ENCODE peak calls at places on chromosomes 6 and 20, in eight cellular contexts. Y, V, M, R, Q, D, J and I are unnamed samples.

GRCh38 chr6:150153905-150154492 is 11.2 kb downstream of the PPP1R14C start:
- DNase-seq in V (peak; percentile 66), Q (no peak), Y (no peak), D (no peak), M (no peak), R (no peak), J (peak; percentile 57), I (no peak)

GRCh38 chr6:82976179-82976578 is 89.5 kb downstream of the UBE3D start:
- DNase-seq in M (no peak), Q (no peak), Y (no peak), D (no peak), R (no peak), J (no peak), V (no peak), I (no peak)

GRCh38 chr6:34630040-34630439 is 66.5 kb downstream of the ILRUN start:
- DNase-seq in R (no peak), Y (no peak), D (no peak), J (peak; percentile 89), M (no peak), V (peak; percentile 93), Q (no peak), I (no peak)

GRCh38 chr6:2103644-2104523 is 141.5 kb downstream of the GMDS start:
- DNase-seq in Y (no peak), R (no peak), D (no peak), M (peak; percentile 38), Q (no peak), J (peak; percentile 54), V (peak; percentile 45), I (no peak)

GRCh38 chr6:44353336-44353735 is 10.9 kb downstream of the SPATS1 start:
- DNase-seq in Y (no peak), R (no peak), D (no peak), J (no peak), M (no peak), Q (peak; percentile 18), V (no peak), I (no peak)

GRCh38 chr20:62861732-62862336 is at the start of gene TCFL5:
- DNase-seq in Q (peak; percentile 94), V (peak; percentile 58), J (peak; percentile 76), Y (peak; percentile 81), R (peak; percentile 93), D (peak; percentile 91), M (peak; percentile 94), I (peak; percentile 98)

GRCh38 chr20:62927128-62927705 is 912 bp upstream of the DIDO1 start:
- DNase-seq in R (no peak), Y (no peak), J (no peak), D (no peak), M (no peak), Q (no peak), V (no peak), I (peak; percentile 72)

GRCh38 chr20:34720266-34720665 is 16.1 kb downstream of the TP53INP2 start:
- DNase-seq in J (no peak), M (no peak), D (no peak), V (no peak), Y (no peak), R (no peak), Q (no peak), I (peak; percentile 22)

GRCh38 chr6:132494954-132495353 is 18.0 kb downstream of the STX7 start:
- DNase-seq in D (no peak), M (no peak), Y (no peak), V (no peak), R (no peak), J (no peak), Q (no peak), I (no peak)

GRCh38 chr6:158793432-158793831 is 25.7 kb downstream of the EZR start:
- DNase-seq in Y (peak; percentile 84), V (no peak), D (no peak), M (no peak), Q (peak; percentile 6), J (no peak), R (peak; percentile 19), I (no peak)

GRCh38 chr6:158786645-158787304 is 32.4 kb downstream of the EZR start:
- DNase-seq in V (peak; percentile 69), M (no peak), Y (no peak), J (peak; percentile 45), D (no peak), Q (peak; percentile 57), R (peak; percentile 27), I (no peak)

GRCh38 chr6:158785036-158785435 is 34.1 kb downstream of the EZR start:
- DNase-seq in V (no peak), J (no peak), Y (no peak), R (peak; percentile 7), Q (peak; percentile 6), M (no peak), D (no peak), I (no peak)

GRCh38 chr6:158787395-158787794 is 31.8 kb downstream of the EZR start:
- DNase-seq in J (no peak), Y (no peak), Q (peak; percentile 8), M (no peak), V (no peak), D (no peak), R (peak; percentile 24), I (no peak)

GRCh38 chr6:158789115-158789917 is 29.9 kb downstream of the EZR start:
- DNase-seq in Y (no peak), J (no peak), R (peak; percentile 28), D (no peak), V (no peak), Q (peak; percentile 47), M (no peak), I (no peak)
- H3K4me1 ChIP-seq in Y (peaks cover 8% of the 10 kb centered on the region), J (peaks cover 36% of the 10 kb centered on the region), R (peaks cover 32% of the 10 kb centered on the region), D (peaks cover 2% of the 10 kb centered on the region), V (peaks cover 41% of the 10 kb centered on the region), Q (peaks cover 18% of the 10 kb centered on the region), M (no peaks in the 10 kb centered on the region), I (peaks cover 39% of the 10 kb centered on the region)

GRCh38 chr6:116444092-116444491 is 17.1 kb upstream of the CALHM6 start:
- DNase-seq in Q (no peak), J (peak; percentile 27), R (no peak), M (no peak), Y (peak; percentile 44), V (peak; percentile 32), D (no peak), I (no peak)
- TF ChIP-seq CTCF in Q (peak; percentile 28), J (peak; percentile 47), R (peak; percentile 6), M (peak; percentile 33), Y (peak; percentile 65), V (peak; percentile 69), D (no peak), I (peak; percentile 77)

GRCh38 chr6:43247115-43247999 is 4.1 kb downstream of the TTBK1 start:
- DNase-seq in D (peak; percentile 66), Y (peak; percentile 95), M (peak; percentile 85), J (peak; percentile 27), Q (peak; percentile 83), R (peak; percentile 82), V (no peak), I (no peak)
- H3K27me3 ChIP-seq in D (no peaks in the 10 kb centered on the region), Y (peaks cover 46% of the 10 kb centered on the region), M (no peaks in the 10 kb centered on the region), J (peaks cover 18% of the 10 kb centered on the region), Q (peaks cover 60% of the 10 kb centered on the region), R (peaks cover 76% of the 10 kb centered on the region), V (peaks cover 94% of the 10 kb centered on the region), I (peaks cover 33% of the 10 kb centered on the region)

GRCh38 chr20:44958276-44958675 is 1.9 kb downstream of the TOMM34 start:
- DNase-seq in V (no peak), M (no peak), R (no peak), Q (no peak), D (no peak), J (no peak), Y (no peak), I (no peak)
- H3K4me1 ChIP-seq in V (peaks cover 11% of the 10 kb centered on the region), M (no peaks in the 10 kb centered on the region), R (peaks cover 7% of the 10 kb centered on the region), Q (peaks cover 10% of the 10 kb centered on the region), D (peaks cover 7% of the 10 kb centered on the region), J (peaks cover 28% of the 10 kb centered on the region), Y (peaks cover 30% of the 10 kb centered on the region), I (peaks cover 26% of the 10 kb centered on the region)

GRCh38 chr6:129469070-129469662 is 240.8 kb downstream of the ARHGAP18 start:
- DNase-seq in D (no peak), M (no peak), R (no peak), V (peak; percentile 22), Q (no peak), Y (no peak), J (peak; percentile 11), I (no peak)
- TF ChIP-seq CTCF in D (no peak), M (no peak), R (no peak), V (peak; percentile 60), Q (no peak), Y (no peak), J (no peak), I (peak; percentile 32)

GRCh38 chr6:41370488-41371111 is 35.2 kb downstream of the NCR2 start:
- DNase-seq in J (peak; percentile 35), R (no peak), D (no peak), Q (no peak), Y (peak; percentile 49), M (no peak), V (peak; percentile 71), I (no peak)

GRCh38 chr6:41367700-41368099 is 32.3 kb downstream of the NCR2 start:
- DNase-seq in Q (peak; percentile 33), D (peak; percentile 28), V (peak; percentile 24), J (peak; percentile 24), R (peak; percentile 66), Y (peak; percentile 92), M (no peak), I (no peak)

GRCh38 chr6:41367061-41367460 is 31.7 kb downstream of the NCR2 start:
- DNase-seq in R (no peak), M (no peak), J (no peak), D (no peak), Y (no peak), Q (no peak), V (no peak), I (no peak)

GRCh38 chr6:41371461-41371991 is 36.1 kb downstream of the NCR2 start:
- DNase-seq in J (no peak), Q (peak; percentile 38), Y (peak; percentile 82), D (no peak), V (peak; percentile 11), M (peak; percentile 46), R (peak; percentile 70), I (no peak)

GRCh38 chr6:41366150-41366549 is 30.7 kb downstream of the NCR2 start:
- DNase-seq in R (no peak), M (no peak), V (no peak), D (no peak), J (no peak), Q (no peak), Y (no peak), I (no peak)
- H3K27me3 ChIP-seq in R (peaks cover 70% of the 10 kb centered on the region), M (no peaks in the 10 kb centered on the region), V (peaks cover 56% of the 10 kb centered on the region), D (peaks cover 3% of the 10 kb centered on the region), J (no peaks in the 10 kb centered on the region), Q (peaks cover 81% of the 10 kb centered on the region), Y (peaks cover 37% of the 10 kb centered on the region), I (peaks cover 24% of the 10 kb centered on the region)

DNA sequence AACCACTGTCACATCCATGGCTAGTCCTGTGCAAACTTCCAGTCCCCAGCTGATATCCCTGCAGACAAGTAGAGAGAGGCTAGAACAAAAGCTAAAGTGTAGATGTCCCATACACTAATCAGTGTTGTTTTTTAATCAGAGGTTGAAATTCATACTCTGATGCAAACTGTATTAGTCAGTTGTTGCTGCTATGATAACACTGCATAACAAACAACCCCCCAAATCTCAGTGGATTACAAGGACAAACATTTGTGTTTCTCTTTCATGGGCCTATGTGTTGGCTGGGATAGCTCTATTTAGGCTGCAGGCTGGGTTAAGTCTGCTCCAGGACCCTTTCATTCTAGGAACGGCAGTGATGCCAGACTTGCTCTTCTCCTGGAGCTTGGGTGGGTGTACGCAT is 26.8 kb downstream of the BNIP5 start:
- DNase-seq in M (no peak), R (no peak), D (no peak), J (no peak), Y (no peak), V (no peak), Q (no peak), I (no peak)
- H3K4me1 ChIP-seq in M (no peaks in the 10 kb centered on the region), R (no peaks in the 10 kb centered on the region), D (no peaks in the 10 kb centered on the region), J (no peaks in the 10 kb centered on the region), Y (peaks cover 5% of the 10 kb centered on the region), V (no peaks in the 10 kb centered on the region), Q (no peaks in the 10 kb centered on the region), I (no peaks in the 10 kb centered on the region)

GRCh38 chr20:872855-873520 is 39.5 kb downstream of the FAM110A start:
- DNase-seq in M (no peak), R (no peak), Y (peak; percentile 84), J (no peak), D (no peak), Q (no peak), V (no peak), I (no peak)
- TF ChIP-seq CTCF in M (no peak), R (no peak), Y (peak; percentile 31), J (no peak), D (no peak), Q (no peak), V (no peak), I (no peak)